ENCODE peak calls at places on chromosome 13, in five cellular contexts. One of them, this sample, is unnamed.

GRCh38 chr13:73715114-73715909 is 418.9 kb downstream of the KLF12 start:
- DNase-seq in RCC 7860: no peak
- DNase-seq in stimulated activated naive B cell treated with anti-CD40 and anti-IgM and Interleukin-4, amounts not matched to agents 10 μg/mL and 1 μg/mL and 100 μg/mL, for 72 hours: peak
- DNase-seq in mesendoderm: no peak
- DNase-seq in T-helper 1 cell: peak
- DNase-seq in this sample: no peak

GRCh38 chr13:113765241-113765910 is 6.3 kb downstream of the TMEM255B start:
- DNase-seq in RCC 7860: no peak
- DNase-seq in stimulated activated naive B cell treated with anti-CD40 and anti-IgM and Interleukin-4, amounts not matched to agents 10 μg/mL and 1 μg/mL and 100 μg/mL, for 72 hours: no peak
- DNase-seq in mesendoderm: peak
- DNase-seq in T-helper 1 cell: no peak
- DNase-seq in this sample: no peak

GRCh38 chr13:57629821-57630235 is 1.7 kb upstream of the PCDH17 start:
- DNase-seq in mesendoderm: peak
- DNase-seq in RCC 7860: no peak
- DNase-seq in stimulated activated naive B cell treated with anti-CD40 and anti-IgM and Interleukin-4, amounts not matched to agents 10 μg/mL and 1 μg/mL and 100 μg/mL, for 72 hours: peak
- DNase-seq in T-helper 1 cell: peak
- DNase-seq in this sample: peak

GRCh38 chr13:81771948-81772347 is 1431.0 kb upstream of the SPRY2 start:
- DNase-seq in RCC 7860: no peak
- DNase-seq in T-helper 1 cell: no peak
- DNase-seq in stimulated activated naive B cell treated with anti-CD40 and anti-IgM and Interleukin-4, amounts not matched to agents 10 μg/mL and 1 μg/mL and 100 μg/mL, for 72 hours: no peak
- DNase-seq in mesendoderm: peak
- DNase-seq in this sample: no peak

GRCh38 chr13:78610381-78610883 is 7.1 kb upstream of the POU4F1 start:
- DNase-seq in stimulated activated naive B cell treated with anti-CD40 and anti-IgM and Interleukin-4, amounts not matched to agents 10 μg/mL and 1 μg/mL and 100 μg/mL, for 72 hours: no peak
- DNase-seq in T-helper 1 cell: no peak
- DNase-seq in RCC 7860: no peak
- DNase-seq in mesendoderm: no peak
- DNase-seq in this sample: no peak

GRCh38 chr13:79742923-79743322 is 262.0 kb downstream of the NDFIP2 start:
- DNase-seq in T-helper 1 cell: no peak
- DNase-seq in RCC 7860: no peak
- DNase-seq in stimulated activated naive B cell treated with anti-CD40 and anti-IgM and Interleukin-4, amounts not matched to agents 10 μg/mL and 1 μg/mL and 100 μg/mL, for 72 hours: no peak
- DNase-seq in mesendoderm: no peak
- DNase-seq in this sample: no peak

GRCh38 chr13:72884111-72884510 is 102.2 kb downstream of the PIBF1 start:
- DNase-seq in T-helper 1 cell: no peak
- DNase-seq in RCC 7860: no peak
- DNase-seq in mesendoderm: no peak
- DNase-seq in stimulated activated naive B cell treated with anti-CD40 and anti-IgM and Interleukin-4, amounts not matched to agents 10 μg/mL and 1 μg/mL and 100 μg/mL, for 72 hours: no peak
- DNase-seq in this sample: no peak

GRCh38 chr13:50592412-50593145 is 250.9 kb downstream of the DLEU7 start:
- DNase-seq in RCC 7860: peak
- DNase-seq in stimulated activated naive B cell treated with anti-CD40 and anti-IgM and Interleukin-4, amounts not matched to agents 10 μg/mL and 1 μg/mL and 100 μg/mL, for 72 hours: no peak
- DNase-seq in mesendoderm: no peak
- DNase-seq in T-helper 1 cell: no peak
- DNase-seq in this sample: peak

GRCh38 chr13:49444517-49445395 is 682 bp downstream of the SETDB2 start:
- DNase-seq in RCC 7860: peak
- DNase-seq in mesendoderm: peak
- DNase-seq in T-helper 1 cell: peak
- DNase-seq in stimulated activated naive B cell treated with anti-CD40 and anti-IgM and Interleukin-4, amounts not matched to agents 10 μg/mL and 1 μg/mL and 100 μg/mL, for 72 hours: peak
- DNase-seq in this sample: no peak

GRCh38 chr13:112648101-112648500 is 41.7 kb upstream of the ATP11A start:
- DNase-seq in RCC 7860: no peak
- DNase-seq in mesendoderm: no peak
- DNase-seq in stimulated activated naive B cell treated with anti-CD40 and anti-IgM and Interleukin-4, amounts not matched to agents 10 μg/mL and 1 μg/mL and 100 μg/mL, for 72 hours: no peak
- DNase-seq in T-helper 1 cell: no peak
- DNase-seq in this sample: no peak

GRCh38 chr13:90015565-90016507 is 1331.7 kb upstream of the MIR17HG start:
- DNase-seq in stimulated activated naive B cell treated with anti-CD40 and anti-IgM and Interleukin-4, amounts not matched to agents 10 μg/mL and 1 μg/mL and 100 μg/mL, for 72 hours: no peak
- DNase-seq in mesendoderm: no peak
- DNase-seq in T-helper 1 cell: no peak
- DNase-seq in RCC 7860: no peak
- DNase-seq in this sample: no peak

GRCh38 chr13:114148521-114148855 is 16.1 kb upstream of the RASA3 start:
- DNase-seq in stimulated activated naive B cell treated with anti-CD40 and anti-IgM and Interleukin-4, amounts not matched to agents 10 μg/mL and 1 μg/mL and 100 μg/mL, for 72 hours: peak
- DNase-seq in T-helper 1 cell: peak
- DNase-seq in mesendoderm: no peak
- DNase-seq in RCC 7860: no peak
- DNase-seq in this sample: no peak

GRCh38 chr13:48222358-48223015 is 10.5 kb upstream of the ITM2B start:
- DNase-seq in stimulated activated naive B cell treated with anti-CD40 and anti-IgM and Interleukin-4, amounts not matched to agents 10 μg/mL and 1 μg/mL and 100 μg/mL, for 72 hours: no peak
- DNase-seq in mesendoderm: no peak
- DNase-seq in RCC 7860: peak
- DNase-seq in T-helper 1 cell: no peak
- DNase-seq in this sample: no peak

GRCh38 chr13:33971305-33971819 is 153.4 kb downstream of the RFC3 start:
- DNase-seq in stimulated activated naive B cell treated with anti-CD40 and anti-IgM and Interleukin-4, amounts not matched to agents 10 μg/mL and 1 μg/mL and 100 μg/mL, for 72 hours: no peak
- DNase-seq in RCC 7860: no peak
- DNase-seq in T-helper 1 cell: no peak
- DNase-seq in mesendoderm: no peak
- DNase-seq in this sample: no peak

This sample was measured in kidney epithelial cell.